ENCODE peak calls at places on chromosomes 11 and 22, in four cellular contexts. W, P, M and S are unnamed samples.

GRCh38 chr11:106463796-106464201 is 386.3 kb downstream of the AASDHPPT start:
- DNase-seq in W (no peak), P (peak), M (no peak), S (peak)

GRCh38 chr11:61477734-61478148 is 30.8 kb upstream of the LRRC10B start:
- DNase-seq in W (no peak), P (no peak), M (no peak), S (peak)

GRCh38 chr11:1050581-1051355 is 14.2 kb upstream of the MUC6 start:
- DNase-seq in W (no peak), P (peak), M (no peak), S (peak)

GRCh38 chr11:63866211-63866610 is 27.3 kb downstream of the MARK2 start:
- DNase-seq in W (no peak), P (peak), M (no peak), S (peak)

GRCh38 chr11:123645576-123645975 is 8.8 kb downstream of the SCN3B start:
- DNase-seq in W (no peak), P (no peak), M (no peak), S (no peak)

GRCh38 chr11:75615709-75616108 is 53.1 kb downstream of the MAP6 start:
- DNase-seq in W (no peak), P (no peak), M (no peak), S (no peak)

GRCh38 chr11:69617220-69617619 is 23.7 kb upstream of the CCND1 start:
- DNase-seq in W (no peak), P (no peak), M (no peak), S (no peak)

GRCh38 chr11:68979931-68980775 is 633 bp downstream of the MRGPRD start:
- DNase-seq in W (no peak), P (no peak), M (no peak), S (no peak)

GRCh38 chr11:26837154-26837553 is 115.3 kb upstream of the SLC5A12 start:
- DNase-seq in W (no peak), P (no peak), M (no peak), S (no peak)

GRCh38 chr22:29343313-29343805 is 27.9 kb upstream of the RASL10A start:
- DNase-seq in W (no peak), P (peak), M (peak), S (peak)

GRCh38 chr11:33718441-33718840 is 17.8 kb downstream of the CD59 start:
- DNase-seq in W (no peak), P (no peak), M (no peak), S (no peak)

GRCh38 chr22:17990167-17990566 is 34.2 kb downstream of the MICAL3 start:
- DNase-seq in W (no peak), P (no peak), M (no peak), S (no peak)

GRCh38 chr11:78742430-78742829 is 167.8 kb upstream of the NARS2 start:
- DNase-seq in W (no peak), P (peak), M (no peak), S (no peak)

GRCh38 chr22:19758896-19759458 is 1.6 kb upstream of the TBX1 start:
- DNase-seq in W (no peak), P (no peak), M (no peak), S (no peak)

GRCh38 chr22:46596819-46597218 is 23.4 kb upstream of the GRAMD4 start:
- DNase-seq in W (no peak), P (no peak), M (no peak), S (no peak)

GRCh38 chr11:70448983-70449567 is 50.7 kb downstream of the CTTN start:
- DNase-seq in W (no peak), P (no peak), M (no peak), S (no peak)

GRCh38 chr11:32006799-32007388 is 84.0 kb upstream of the RCN1 start:
- DNase-seq in W (peak), P (peak), M (peak), S (peak)

GRCh38 chr11:49208006-49208721 is at the start of gene FOLH1:
- DNase-seq in W (no peak), P (no peak), M (no peak), S (peak)

GRCh38 chr11:96396637-96397036 is 6.8 kb downstream of the JRKL start:
- DNase-seq in W (no peak), P (no peak), M (no peak), S (no peak)

GRCh38 chr22:39242809-39243442 is 1.9 kb downstream of the PDGFB start:
- DNase-seq in W (no peak), P (no peak), M (no peak), S (no peak)

GRCh38 chr22:24147666-24148065 is 33.6 kb upstream of the SUSD2 start:
- DNase-seq in W (no peak), P (no peak), M (no peak), S (no peak)
- TF ChIP-seq CTCF in W (no peak), P (no peak), M (no peak), S (no peak)

GRCh38 chr11:73321342-73322110 is 13.4 kb downstream of the ARHGEF17 start:
- DNase-seq in W (no peak), P (peak), M (no peak), S (peak)
- H3K4me3 ChIP-seq in W (no peak), P (no peak), M (no peak), S (no peak)

DNA sequence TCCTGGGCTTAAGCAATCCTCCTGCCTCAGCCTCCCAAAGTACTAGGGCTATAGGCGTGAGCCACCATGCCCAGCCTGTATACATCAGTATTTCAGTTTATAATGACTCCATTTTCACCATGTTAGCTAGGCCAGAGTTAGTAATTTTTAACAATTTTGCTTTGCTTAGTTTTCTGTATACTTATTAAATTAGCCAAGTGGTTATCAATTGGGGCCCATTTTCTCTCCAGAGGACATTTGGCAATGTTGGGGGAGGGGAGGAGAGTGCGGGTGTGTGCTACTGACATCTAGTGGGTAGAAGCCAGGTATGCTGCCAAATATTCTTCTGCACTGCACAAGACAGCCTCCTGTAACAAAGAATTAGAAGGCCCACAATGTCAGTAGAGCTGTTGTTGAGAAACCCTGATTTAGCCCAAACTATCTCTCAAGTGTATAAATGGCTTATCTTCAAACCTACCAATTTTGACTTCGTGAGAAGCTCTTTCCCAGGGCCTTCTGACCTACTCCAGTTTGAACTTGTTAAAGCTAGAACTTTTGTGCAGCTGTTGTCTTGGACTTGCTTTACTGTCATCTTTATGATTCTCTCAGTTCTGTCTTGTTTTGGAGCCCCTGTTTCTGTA is 7.5 kb downstream of the USP47 start:
- DNase-seq in W (no peak), P (peak), M (no peak), S (peak)
- TF ChIP-seq CTCF in W (peak), P (peak), M (peak), S (peak)

DNA sequence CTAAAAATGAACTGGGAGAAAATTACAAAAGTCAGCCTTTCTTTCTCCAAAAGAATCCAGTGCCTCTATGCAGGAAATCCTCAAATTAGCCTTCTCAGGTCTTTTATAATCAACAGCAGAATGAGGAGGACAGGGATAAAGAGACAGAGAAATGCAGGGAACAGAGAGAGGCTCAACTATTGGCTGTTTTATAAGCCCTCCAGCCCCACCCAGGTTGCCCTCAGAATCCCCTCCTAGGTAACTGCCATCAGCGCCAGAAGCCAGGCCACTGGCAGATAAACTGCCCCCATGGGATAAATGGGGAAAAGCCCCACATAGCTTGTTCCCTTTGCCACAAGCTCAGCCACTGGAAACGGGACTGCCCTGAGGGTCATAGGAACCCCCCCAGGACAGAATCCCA is 10.9 kb upstream of the HMOX1 start:
- DNase-seq in W (no peak), P (no peak), M (no peak), S (no peak)
- H3K4me3 ChIP-seq in W (no peak), P (no peak), M (no peak), S (no peak)